ENCODE peak calls at places on chromosomes 12 and 14, in ten cellular contexts. Q, X, S, H, M, W, T, C, U and A are unnamed samples.

GRCh38 chr12:10965511-10965910 is 21.2 kb downstream of the TAS2R50 start:
- DNase-seq in C (peak; percentile 24), T (no peak), H (no peak), X (no peak), U (peak; percentile 14), W (no peak), M (no peak), S (no peak), Q (no peak), A (no peak)

GRCh38 chr12:121849660-121850059 is 9.0 kb downstream of the HPD start:
- DNase-seq in X (no peak), C (no peak), H (no peak), W (no peak), T (no peak), Q (no peak), M (no peak), S (no peak), U (no peak), A (no peak)

GRCh38 chr12:6917491-6918231 is 3.3 kb downstream of the ENO2 start:
- DNase-seq in X (no peak), S (no peak), T (no peak), Q (no peak), W (no peak), M (no peak), U (peak; percentile 64), C (peak; percentile 47), H (peak; percentile 42), A (no peak)

GRCh38 chr12:124842073-124842749 is 21.5 kb downstream of the SCARB1 start:
- DNase-seq in W (no peak), Q (no peak), X (no peak), C (no peak), T (no peak), M (no peak), U (no peak), S (no peak), H (no peak), A (no peak)

GRCh38 chr12:105352049-105352448 is 21.6 kb downstream of the C12orf75 start:
- DNase-seq in T (no peak), X (no peak), U (no peak), Q (no peak), S (no peak), C (no peak), H (no peak), W (no peak), M (no peak), A (no peak)

GRCh38 chr12:55722948-55723347 is 2.8 kb downstream of the RDH5 start:
- DNase-seq in H (no peak), T (no peak), X (no peak), Q (no peak), S (no peak), U (no peak), M (no peak), W (no peak), C (no peak), A (no peak)

GRCh38 chr12:49636574-49636973 is 13.2 kb downstream of the PRPF40B start:
- DNase-seq in C (no peak), H (no peak), Q (no peak), W (no peak), U (no peak), S (no peak), M (no peak), X (no peak), T (no peak), A (no peak)

GRCh38 chr14:104856157-104856868 is 8.8 kb upstream of the CEP170B start:
- DNase-seq in C (no peak), X (peak; percentile 58), H (no peak), S (no peak), T (no peak), W (no peak), Q (no peak), U (no peak), M (no peak), A (no peak)